ENCODE peak calls at places on chromosomes 1 and 21, in six cellular contexts. E, F, V, D, X and B are unnamed samples.

GRCh38 chr21:46634966-46635323 is 529 bp upstream of the PRMT2 start:
- DNase-seq in E (peak; percentile 73), F (peak; percentile 90), V (peak; percentile 49), D (peak; percentile 79), X (peak; percentile 53), B (peak; percentile 75)

GRCh38 chr1:244865028-244865371 is 657 bp upstream of the HNRNPU start:
- DNase-seq in E (peak; percentile 46), F (peak; percentile 50), V (no peak), D (peak; percentile 59), X (no peak), B (no peak)

GRCh38 chr1:226572325-226572726 is 23.8 kb downstream of the STUM start:
- DNase-seq in E (no peak), F (no peak), V (no peak), D (no peak), X (no peak), B (no peak)

GRCh38 chr1:2611034-2611501 is 21.7 kb downstream of the MMEL1 start:
- DNase-seq in E (no peak), F (peak; percentile 35), V (no peak), D (no peak), X (peak; percentile 31), B (peak; percentile 20)

GRCh38 chr1:101474039-101474665 is 237.3 kb downstream of the S1PR1 start:
- DNase-seq in E (no peak), F (no peak), V (no peak), D (peak; percentile 30), X (no peak), B (peak; percentile 2)

GRCh38 chr21:42777757-42778344 is 101.5 kb downstream of the WDR4 start:
- DNase-seq in E (no peak), F (no peak), V (peak; percentile 78), D (no peak), X (no peak), B (no peak)

GRCh38 chr1:179809506-179810366 is 66.6 kb downstream of the FAM163A start:
- DNase-seq in E (peak; percentile 69), F (peak; percentile 62), V (peak; percentile 34), D (peak; percentile 76), X (peak; percentile 49), B (peak; percentile 66)

GRCh38 chr1:3454811-3455618 is 550 bp downstream of the ARHGEF16 start:
- DNase-seq in E (peak; percentile 56), F (peak; percentile 52), V (no peak), D (no peak), X (peak; percentile 47), B (no peak)

GRCh38 chr1:204262506-204263239 is 48.9 kb upstream of the GOLT1A start:
- DNase-seq in E (no peak), F (no peak), V (no peak), D (no peak), X (no peak), B (no peak)

GRCh38 chr1:204885790-204886189 is 15.1 kb downstream of the NFASC start:
- DNase-seq in E (no peak), F (no peak), V (no peak), D (no peak), X (no peak), B (no peak)

GRCh38 chr1:245698860-245699259 is 544.1 kb downstream of the KIF26B start:
- DNase-seq in E (no peak), F (no peak), V (peak; percentile 54), D (no peak), X (no peak), B (no peak)

GRCh38 chr1:212797681-212798080 is 6.0 kb downstream of the TATDN3 start:
- DNase-seq in E (no peak), F (no peak), V (no peak), D (no peak), X (no peak), B (no peak)

GRCh38 chr1:181090653-181091126 is 2.2 kb downstream of the IER5 start:
- DNase-seq in E (no peak), F (no peak), V (peak; percentile 34), D (no peak), X (no peak), B (no peak)

GRCh38 chr1:83114136-83114834 is 884.6 kb downstream of the TTLL7 start:
- DNase-seq in E (no peak), F (no peak), V (no peak), D (no peak), X (no peak), B (no peak)

GRCh38 chr1:231594123-231594522 is 32.5 kb upstream of the DISC1 start:
- DNase-seq in E (no peak), F (no peak), V (no peak), D (no peak), X (no peak), B (no peak)

GRCh38 chr1:152880907-152881306 is 2.8 kb downstream of the SMCP start:
- DNase-seq in E (no peak), F (no peak), V (no peak), D (no peak), X (no peak), B (no peak)

GRCh38 chr1:153490272-153491051 is 30.0 kb upstream of the S100A7 start:
- DNase-seq in E (peak; percentile 72), F (no peak), V (peak; percentile 23), D (peak; percentile 67), X (no peak), B (peak; percentile 70)

GRCh38 chr21:16388291-16388690 is 658.5 kb downstream of the USP25 start:
- DNase-seq in E (no peak), F (no peak), V (no peak), D (no peak), X (no peak), B (no peak)

GRCh38 chr1:32111040-32111628 is 3.3 kb downstream of the KPNA6 start:
- DNase-seq in E (no peak), F (no peak), V (no peak), D (no peak), X (no peak), B (no peak)

GRCh38 chr1:88016947-88017346 is 667.1 kb upstream of the PKN2 start:
- DNase-seq in E (no peak), F (no peak), V (no peak), D (no peak), X (no peak), B (no peak)

GRCh38 chr1:30111431-30111830 is 612.0 kb downstream of the MATN1 start:
- DNase-seq in E (peak; percentile 31), F (peak; percentile 65), V (no peak), D (peak; percentile 33), X (peak; percentile 34), B (peak; percentile 42)

GRCh38 chr1:199751524-199751923 is 276.0 kb upstream of the NR5A2 start:
- DNase-seq in E (no peak), F (no peak), V (no peak), D (no peak), X (no peak), B (no peak)

GRCh38 chr21:40622531-40622930 is 224.4 kb downstream of the DSCAM start:
- DNase-seq in E (no peak), F (no peak), V (no peak), D (no peak), X (no peak), B (no peak)

GRCh38 chr1:97911266-97912215 is 9.3 kb downstream of the DPYD start:
- DNase-seq in E (no peak), F (no peak), V (no peak), D (no peak), X (no peak), B (no peak)

DNA sequence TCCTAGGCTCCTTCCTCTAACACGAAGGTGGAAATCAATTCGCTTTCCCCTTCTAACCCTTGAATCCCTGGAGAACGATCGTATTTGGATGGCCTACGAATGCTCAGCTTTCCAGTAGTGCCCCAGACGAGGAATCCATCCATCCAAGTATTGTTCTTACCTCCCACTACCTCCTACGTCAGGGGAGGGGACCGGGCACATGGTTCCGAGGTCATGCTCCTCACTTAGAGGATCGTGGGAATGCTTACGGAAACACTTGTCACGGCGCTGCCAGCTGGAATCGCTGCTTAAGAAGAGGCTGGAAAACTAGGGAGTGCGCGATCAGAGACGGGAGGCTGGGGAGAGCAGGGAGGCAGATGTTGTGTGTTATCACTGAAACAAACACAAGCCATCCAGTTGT is 47.4 kb downstream of the CAPZB start:
- DNase-seq in E (no peak), F (peak; percentile 94), V (no peak), D (no peak), X (no peak), B (no peak)
- TF ChIP-seq POLR2A in E (no peak), F (peak; percentile 41), V (no peak), D (no peak), X (no peak), B (no peak)

GRCh38 chr1:156129687-156130577 is 15.4 kb downstream of the LMNA start:
- DNase-seq in E (peak; percentile 93), F (peak; percentile 94), V (peak; percentile 77), D (peak; percentile 96), X (peak; percentile 95), B (peak; percentile 93)
- TF ChIP-seq POLR2A in E (peak; percentile 62), F (peak; percentile 44), V (no peak), D (peak; percentile 19), X (no peak), B (peak; percentile 27)

GRCh38 chr21:32516729-32517649 is 68.3 kb downstream of the TCP10L start:
- DNase-seq in E (no peak), F (no peak), V (no peak), D (peak; percentile 25), X (no peak), B (no peak)
- TF ChIP-seq POLR2A in E (no peak), F (no peak), V (no peak), D (no peak), X (no peak), B (no peak)

GRCh38 chr1:85580046-85580411 is 532 bp upstream of the CCN1 start:
- DNase-seq in E (peak; percentile 22), F (peak; percentile 47), V (no peak), D (peak; percentile 57), X (no peak), B (no peak)

GRCh38 chr1:85582687-85583354 is 2.3 kb downstream of the CCN1 start:
- DNase-seq in E (no peak), F (no peak), V (no peak), D (peak; percentile 53), X (no peak), B (no peak)

GRCh38 chr1:85579619-85580018 is 942 bp upstream of the CCN1 start:
- DNase-seq in E (no peak), F (peak; percentile 47), V (no peak), D (peak; percentile 48), X (no peak), B (no peak)

GRCh38 chr1:85581802-85582686 is 1.5 kb downstream of the CCN1 start:
- DNase-seq in E (peak; percentile 50), F (peak; percentile 47), V (no peak), D (peak; percentile 86), X (no peak), B (no peak)

DNA sequence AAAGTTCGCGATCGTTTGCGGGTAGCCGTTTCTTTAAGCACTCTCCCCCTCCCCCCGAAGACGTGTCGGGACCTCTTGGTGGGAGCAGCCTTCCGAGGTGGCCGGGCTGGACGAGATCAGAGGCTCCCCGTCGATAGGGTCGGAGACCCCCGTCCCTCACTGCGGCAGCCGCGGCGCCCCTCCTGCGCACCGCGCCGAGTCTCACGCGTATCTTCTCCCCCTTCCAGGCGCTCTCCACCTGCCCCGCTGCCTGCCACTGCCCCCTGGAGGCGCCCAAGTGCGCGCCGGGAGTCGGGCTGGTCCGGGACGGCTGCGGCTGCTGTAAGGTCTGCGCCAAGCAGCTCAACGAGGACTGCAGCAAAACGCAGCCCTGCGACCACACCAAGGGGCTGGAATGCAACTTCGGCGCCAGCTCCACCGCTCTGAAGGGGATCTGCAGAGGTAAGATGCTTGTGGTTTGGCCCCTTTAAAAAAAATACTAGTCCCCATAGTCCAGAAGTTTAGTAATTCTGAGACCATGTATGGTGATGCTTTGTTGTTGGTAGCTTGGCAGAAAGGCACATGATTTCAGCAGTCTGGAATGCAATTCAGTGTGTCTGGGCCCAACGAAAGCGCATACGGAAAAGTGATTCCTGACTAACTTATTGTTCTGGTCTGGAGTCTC is 709 bp downstream of the CCN1 start:
- DNase-seq in E (peak; percentile 78), F (peak; percentile 81), V (no peak), D (peak; percentile 76), X (no peak), B (no peak)
- TF ChIP-seq POLR2A in E (peak; percentile 68), F (no peak), V (no peak), D (no peak), X (peak; percentile 48), B (no peak)